ENCODE peak calls at places on chromosomes 1 and 21, in nine cellular contexts. U is OCI-LY7; R is GDM1; H is effector CD4-positive, alpha-beta T cell; F is pons; Z is Right ventricle myocardium inferior; K is HT1080; T is choroid plexus epithelial cell; J is Right ventricle myocardium superior. D is an unnamed sample.

GRCh38 chr1:37807220-37807554 is 403 bp upstream of the C1orf122 start:
- DNase-seq in U (no peak), R (no peak), H (no peak), F (no peak), Z (no peak), K (no peak), T (no peak), J (no peak), D (no peak)

GRCh38 chr1:44553127-44553758 is 121.0 kb downstream of the TMEM53 start:
- DNase-seq in U (no peak), R (no peak), H (no peak), F (no peak), Z (no peak), K (no peak), T (peak), J (no peak), D (no peak)

GRCh38 chr1:109282497-109282951 is 421 bp downstream of the PSRC1 start:
- DNase-seq in U (no peak), R (no peak), H (no peak), F (no peak), Z (no peak), K (no peak), T (no peak), J (no peak), D (no peak)

GRCh38 chr21:38973552-38973951 is 167.8 kb downstream of the ETS2 start:
- DNase-seq in U (no peak), R (no peak), H (no peak), F (no peak), Z (no peak), K (no peak), T (no peak), J (no peak), D (no peak)

GRCh38 chr1:62676606-62677356 is 11.4 kb downstream of the DOCK7 start:
- DNase-seq in U (no peak), R (no peak), H (no peak), F (no peak), Z (no peak), K (no peak), T (peak), J (no peak), D (no peak)

GRCh38 chr1:223824712-223825111 is 21.0 kb downstream of the TP53BP2 start:
- DNase-seq in U (no peak), R (no peak), H (no peak), F (no peak), Z (no peak), K (no peak), T (no peak), J (no peak), D (no peak)

GRCh38 chr1:87826639-87827345 is 498.1 kb downstream of the LMO4 start:
- DNase-seq in U (peak), R (no peak), H (no peak), F (peak), Z (peak), K (peak), T (peak), J (peak), D (peak)

GRCh38 chr1:214615111-214615510 is 12.1 kb downstream of the CENPF start:
- DNase-seq in U (no peak), R (no peak), H (no peak), F (no peak), Z (no peak), K (no peak), T (no peak), J (no peak), D (no peak)

GRCh38 chr1:47437518-47438320 is at the start of gene FOXD2:
- DNase-seq in U (peak), R (peak), H (peak), F (peak), Z (peak), K (peak), T (peak), J (peak), D (peak)

GRCh38 chr1:41461790-41462679 is 22.4 kb downstream of the EDN2 start:
- DNase-seq in U (no peak), R (no peak), H (no peak), F (no peak), Z (no peak), K (no peak), T (peak), J (no peak), D (no peak)

GRCh38 chr1:40301541-40302299 is 15.4 kb downstream of the COL9A2 start:
- DNase-seq in U (no peak), R (no peak), H (no peak), F (no peak), Z (no peak), K (no peak), T (no peak), J (no peak), D (no peak)

GRCh38 chr1:232193451-232193783 is 436.5 kb downstream of the SIPA1L2 start:
- DNase-seq in U (no peak), R (no peak), H (no peak), F (no peak), Z (no peak), K (no peak), T (no peak), J (no peak), D (no peak)

GRCh38 chr1:169491845-169492281 is 6.1 kb upstream of the SLC19A2 start:
- DNase-seq in U (no peak), R (no peak), H (no peak), F (no peak), Z (no peak), K (no peak), T (no peak), J (no peak), D (no peak)

GRCh38 chr1:248366609-248367008 is 5.1 kb downstream of the OR2T4 start:
- DNase-seq in U (no peak), R (no peak), H (no peak), F (no peak), Z (no peak), K (no peak), T (no peak), J (no peak), D (no peak)

D was measured in AG09309.